ENCODE peak calls at places on chromosome 15, in seven cellular contexts. R is lung, N is HepG2, H is right lobe of liver, A is HCT116, O is A549, S is tibial artery. P is an unnamed sample.

GRCh38 chr15:95292790-95293450 is 1037.6 kb upstream of the NR2F2 start:
- DNase-seq in R (no peak), N (no peak), H (no peak), A (no peak), O (no peak), S (no peak), P (no peak)

GRCh38 chr15:80160570-80161156 is 7.9 kb downstream of the FAH start:
- DNase-seq in R (peak), N (peak), H (peak), A (no peak), O (no peak), S (peak), P (no peak)

GRCh38 chr15:87033056-87033455 is 953.4 kb downstream of the AGBL1 start:
- DNase-seq in R (no peak), N (no peak), H (no peak), A (no peak), O (no peak), S (no peak), P (no peak)

GRCh38 chr15:35442734-35443133 is 103.2 kb downstream of the DPH6 start:
- DNase-seq in R (no peak), N (no peak), H (no peak), A (no peak), O (no peak), S (no peak), P (no peak)

GRCh38 chr15:100383302-100384107 is 41.7 kb upstream of the ADAMTS17 start:
- DNase-seq in R (peak), N (peak), H (peak), A (peak), O (peak), S (no peak), P (no peak)

GRCh38 chr15:29698030-29698701 is 124.1 kb downstream of the TJP1 start:
- DNase-seq in R (no peak), N (peak), H (no peak), A (peak), O (peak), S (no peak), P (no peak)

GRCh38 chr15:42491540-42492225 is 742 bp upstream of the ZNF106 start:
- DNase-seq in R (peak), N (peak), H (no peak), A (no peak), O (peak), S (no peak), P (no peak)

GRCh38 chr15:22257047-22257667 is 176.8 kb downstream of the OR4M2 start:
- DNase-seq in R (no peak), N (no peak), H (peak), A (no peak), O (peak), S (no peak), P (no peak)

GRCh38 chr15:63517614-63518013 is 13.2 kb downstream of the USP3 start:
- DNase-seq in R (no peak), N (no peak), H (no peak), A (no peak), O (no peak), S (no peak), P (no peak)

GRCh38 chr15:68268405-68268804 is 9.1 kb upstream of the FEM1B start:
- DNase-seq in R (no peak), N (no peak), H (no peak), A (no peak), O (no peak), S (no peak), P (no peak)

GRCh38 chr15:40464595-40465185 is 6.1 kb upstream of the CHST14 start:
- DNase-seq in R (no peak), N (no peak), H (no peak), A (no peak), O (no peak), S (no peak), P (no peak)

GRCh38 chr15:72179950-72180581 is 17.5 kb downstream of the GRAMD2A start:
- DNase-seq in R (no peak), N (peak), H (no peak), A (no peak), O (no peak), S (no peak), P (peak)

GRCh38 chr15:96421211-96421610 is 90.7 kb downstream of the NR2F2 start:
- DNase-seq in R (no peak), N (no peak), H (no peak), A (no peak), O (no peak), S (no peak), P (no peak)

GRCh38 chr15:95298729-95299128 is 1031.8 kb upstream of the NR2F2 start:
- DNase-seq in R (no peak), N (no peak), H (no peak), A (no peak), O (no peak), S (no peak), P (no peak)

GRCh38 chr15:33443699-33444098 is 132.9 kb downstream of the RYR3 start:
- DNase-seq in R (no peak), N (no peak), H (no peak), A (no peak), O (no peak), S (no peak), P (no peak)

GRCh38 chr15:40968290-40969085 is 15.2 kb downstream of the CHAC1 start:
- DNase-seq in R (no peak), N (no peak), H (no peak), A (peak), O (no peak), S (no peak), P (no peak)

GRCh38 chr15:63023351-63023945 is 19.1 kb upstream of the TPM1 start:
- DNase-seq in R (no peak), N (peak), H (no peak), A (no peak), O (no peak), S (no peak), P (no peak)

GRCh38 chr15:42914728-42915497 is 5.7 kb downstream of the TTBK2 start:
- DNase-seq in R (no peak), N (no peak), H (no peak), A (no peak), O (no peak), S (no peak), P (no peak)

GRCh38 chr15:71366926-71367325 is 251.7 kb downstream of the THSD4 start:
- DNase-seq in R (no peak), N (peak), H (no peak), A (no peak), O (no peak), S (no peak), P (no peak)

GRCh38 chr15:71344316-71344715 is 229.0 kb downstream of the THSD4 start:
- DNase-seq in R (no peak), N (no peak), H (no peak), A (no peak), O (no peak), S (no peak), P (no peak)

GRCh38 chr15:67854358-67854757 is 14.5 kb upstream of the RNU6-1 start:
- DNase-seq in R (no peak), N (peak), H (no peak), A (no peak), O (no peak), S (no peak), P (no peak)

GRCh38 chr15:55959744-55960143 is 33.7 kb downstream of the NEDD4 start:
- DNase-seq in R (no peak), N (no peak), H (no peak), A (no peak), O (no peak), S (no peak), P (no peak)

GRCh38 chr15:39925112-39925830 is 5.2 kb upstream of the GPR176 start:
- DNase-seq in R (no peak), N (no peak), H (no peak), A (no peak), O (no peak), S (no peak), P (no peak)

GRCh38 chr15:40770147-40770721 is 454 bp downstream of the C15orf62 start:
- DNase-seq in R (no peak), N (no peak), H (no peak), A (no peak), O (no peak), S (no peak), P (no peak)

GRCh38 chr15:95171551-95171950 is 940.2 kb downstream of the MCTP2 start:
- DNase-seq in R (no peak), N (no peak), H (no peak), A (no peak), O (no peak), S (no peak), P (no peak)

GRCh38 chr15:48962662-48963523 is 826 bp downstream of the SHC4 start:
- DNase-seq in R (no peak), N (no peak), H (peak), A (no peak), O (no peak), S (peak), P (peak)

GRCh38 chr15:99584081-99584600 is 18.4 kb downstream of the MEF2A start:
- DNase-seq in R (no peak), N (no peak), H (no peak), A (no peak), O (no peak), S (no peak), P (no peak)

GRCh38 chr15:60626669-60627068 is 147.7 kb upstream of the ICE2 start:
- DNase-seq in R (no peak), N (no peak), H (no peak), A (no peak), O (no peak), S (no peak), P (no peak)

GRCh38 chr15:40343512-40343911 is 2.8 kb upstream of the CCDC9B start:
- DNase-seq in R (no peak), N (peak), H (no peak), A (no peak), O (no peak), S (peak), P (no peak)

GRCh38 chr15:35720984-35721383 is 175.0 kb upstream of the DPH6 start:
- DNase-seq in R (no peak), N (no peak), H (no peak), A (no peak), O (no peak), S (no peak), P (no peak)

GRCh38 chr15:62071711-62072308 is 5.0 kb downstream of the C2CD4A start:
- DNase-seq in R (no peak), N (peak), H (no peak), A (no peak), O (peak), S (no peak), P (no peak)

GRCh38 chr15:74387141-74387541 is 19.7 kb upstream of the CYP11A1 start:
- DNase-seq in R (no peak), N (no peak), H (no peak), A (no peak), O (no peak), S (no peak), P (no peak)

GRCh38 chr15:75389791-75390382 is 21.5 kb upstream of the MAN2C1 start:
- DNase-seq in R (no peak), N (no peak), H (no peak), A (no peak), O (no peak), S (no peak), P (no peak)
- H3K4me3 ChIP-seq in R (no peak), N (no peak), H (no peak), A (no peak), O (no peak), S (no peak), P (no peak)

GRCh38 chr15:77840962-77841361 is 208.2 kb upstream of the LINGO1 start:
- DNase-seq in R (peak), N (no peak), H (no peak), A (no peak), O (peak), S (no peak), P (no peak)
- H3K27ac ChIP-seq in R (no peak), N (no peak), H (no peak), A (no peak), O (no peak), S (no peak), P (no peak)

GRCh38 chr15:38562278-38562677 is 2.3 kb downstream of the RASGRP1 start:
- DNase-seq in R (no peak), N (no peak), H (no peak), A (no peak), O (no peak), S (no peak), P (no peak)

GRCh38 chr15:38560456-38560926 is 4.1 kb downstream of the RASGRP1 start:
- DNase-seq in R (no peak), N (no peak), H (no peak), A (no peak), O (no peak), S (no peak), P (no peak)

GRCh38 chr15:38565287-38565670 is 665 bp upstream of the RASGRP1 start:
- DNase-seq in R (no peak), N (no peak), H (no peak), A (no peak), O (no peak), S (no peak), P (no peak)

GRCh38 chr15:38563723-38564519 is 693 bp downstream of the RASGRP1 start:
- DNase-seq in R (peak), N (no peak), H (peak), A (peak), O (peak), S (peak), P (peak)

DNA sequence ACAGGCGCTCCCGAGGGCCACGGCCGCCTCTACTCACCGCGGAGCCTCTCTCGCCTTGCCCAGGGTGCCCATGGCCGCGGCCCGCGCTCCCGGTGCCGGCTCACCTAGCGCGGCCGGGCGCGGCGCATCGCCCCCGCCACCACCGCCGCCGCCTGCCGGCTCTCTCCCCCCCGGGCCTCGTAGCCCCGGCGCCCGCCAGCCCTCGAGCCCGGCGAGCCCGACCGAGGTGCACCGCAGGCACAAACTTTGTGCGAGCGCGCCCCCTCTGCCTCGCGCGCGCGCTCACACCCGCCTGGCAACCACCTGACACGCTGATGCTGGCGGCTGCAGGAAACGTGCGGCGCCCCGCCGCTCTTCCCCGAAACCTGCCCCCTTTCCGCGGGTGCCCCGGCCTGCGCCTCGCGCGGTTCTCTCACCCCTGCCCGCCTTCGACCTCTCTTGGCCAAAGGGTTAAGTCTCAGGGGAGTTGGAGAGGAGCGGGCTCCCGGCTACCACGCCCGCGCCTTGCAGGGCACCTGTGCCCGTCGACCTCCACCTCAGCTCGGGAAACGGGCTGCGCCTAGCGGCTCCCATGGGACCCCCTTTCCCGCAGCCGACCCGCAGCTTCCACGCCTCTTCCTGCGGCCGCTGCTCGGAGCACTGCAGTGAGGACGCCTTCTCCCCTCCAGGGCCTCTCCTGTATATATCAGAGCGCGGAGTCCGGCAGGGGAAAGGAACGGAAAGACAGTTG is at the start of gene RASGRP1:
- DNase-seq in R (peak), N (peak), H (peak), A (no peak), O (peak), S (peak), P (no peak)
- TF ChIP-seq CTCF in R (no peak), N (peak), H (no peak), A (no peak), O (no peak), S (no peak), P (peak)

GRCh38 chr15:89998141-89998661 is 2.9 kb upstream of the ZNF710 start:
- DNase-seq in R (no peak), N (peak), H (no peak), A (peak), O (peak), S (no peak), P (no peak)

GRCh38 chr15:90001062-90001682 is at the start of gene ZNF710:
- DNase-seq in R (no peak), N (no peak), H (no peak), A (no peak), O (peak), S (peak), P (peak)

GRCh38 chr15:89998923-89999675 is 2.0 kb upstream of the ZNF710 start:
- DNase-seq in R (no peak), N (no peak), H (no peak), A (no peak), O (no peak), S (no peak), P (no peak)

GRCh38 chr15:90000175-90000923 is 775 bp upstream of the ZNF710 start:
- DNase-seq in R (no peak), N (no peak), H (no peak), A (no peak), O (no peak), S (peak), P (no peak)

DNA sequence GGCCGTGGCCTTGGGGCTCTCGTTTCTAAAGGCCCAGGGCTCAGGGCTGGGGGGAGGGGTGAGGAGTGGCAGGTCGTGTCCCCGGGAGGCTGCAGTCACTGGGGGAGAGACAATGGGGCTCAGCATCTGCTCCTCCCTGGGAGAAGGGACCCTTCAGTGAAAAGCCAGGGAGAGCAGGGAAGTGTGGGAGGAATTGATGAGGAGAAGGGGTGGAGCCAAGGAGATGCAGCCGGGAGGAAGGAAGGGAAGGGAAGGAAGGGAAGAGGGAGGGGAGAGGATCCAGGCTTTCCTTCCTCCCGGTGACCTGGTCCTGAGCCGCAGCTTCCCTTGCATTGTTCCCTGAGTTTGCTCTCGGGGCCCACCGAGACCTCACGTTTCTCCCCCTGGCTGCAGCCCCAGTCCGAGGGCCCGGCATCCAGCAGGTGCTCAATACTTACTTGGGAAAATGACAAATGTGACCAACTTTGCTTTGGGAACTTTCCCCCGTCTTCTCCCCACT is 1.4 kb upstream of the ZNF710 start:
- DNase-seq in R (peak), N (no peak), H (no peak), A (no peak), O (no peak), S (peak), P (no peak)
- H3K4me3 ChIP-seq in R (peak), N (peak), H (no peak), A (peak), O (no peak), S (peak), P (peak)